ENCODE peak calls at places on chromosomes 4 and X, in eight cellular contexts. I is K562, L is upper lobe of left lung, E is tibial nerve, Z is HepG2, J is transverse colon, H is ovary, R is H1. Y is an unnamed sample. For H3K27me3, the result is how much of the 10 kb centered on the place peaks cover.

GRCh38 chr4:14091966-14092365 is 464.4 kb upstream of the BOD1L1 start:
- DNase-seq in I (no peak), L (no peak), E (no peak), Z (no peak), J (no peak), H (no peak), R (no peak), Y (no peak)

GRCh38 chr4:159487284-159487747 is 384.4 kb downstream of the RAPGEF2 start:
- DNase-seq in I (peak), L (no peak), E (peak), Z (peak), J (peak), H (no peak), R (peak), Y (no peak)

GRCh38 chr4:48746608-48747374 is 33.3 kb downstream of the FRYL start:
- DNase-seq in I (no peak), L (no peak), E (no peak), Z (no peak), J (no peak), H (no peak), R (no peak), Y (no peak)

GRCh38 chrX:96843566-96843965 is 40.1 kb upstream of the RPA4 start:
- DNase-seq in I (no peak), L (no peak), E (no peak), Z (no peak), J (no peak), H (no peak), R (no peak), Y (no peak)

GRCh38 chr4:162164881-162165528 is 1.2 kb upstream of the FSTL5 start:
- DNase-seq in I (no peak), L (no peak), E (no peak), Z (no peak), J (no peak), H (no peak), R (no peak), Y (no peak)

GRCh38 chr4:74418063-74418670 is 26.8 kb upstream of the AREG start:
- DNase-seq in I (no peak), L (no peak), E (no peak), Z (no peak), J (no peak), H (no peak), R (no peak), Y (no peak)

GRCh38 chr4:40238700-40239548 is 42.1 kb downstream of the RHOH start:
- DNase-seq in I (peak), L (no peak), E (no peak), Z (no peak), J (peak), H (no peak), R (no peak), Y (no peak)

GRCh38 chr4:38078590-38079381 is 118.6 kb downstream of the PTTG2 start:
- DNase-seq in I (no peak), L (no peak), E (no peak), Z (peak), J (peak), H (no peak), R (no peak), Y (no peak)

GRCh38 chrX:136736690-136737089 is 44.0 kb downstream of the ARHGEF6 start:
- DNase-seq in I (no peak), L (no peak), E (no peak), Z (no peak), J (no peak), H (no peak), R (no peak), Y (no peak)

GRCh38 chr4:189088783-189089182 is 851.9 kb upstream of the FRG1 start:
- DNase-seq in I (no peak), L (peak), E (no peak), Z (no peak), J (no peak), H (no peak), R (no peak), Y (no peak)

GRCh38 chr4:131509521-131509920 is 1639.6 kb upstream of the PCDH10 start:
- DNase-seq in I (no peak), L (no peak), E (no peak), Z (no peak), J (no peak), H (no peak), R (no peak), Y (no peak)

GRCh38 chr4:155434904-155435303 is 58.1 kb upstream of the MAP9 start:
- DNase-seq in I (no peak), L (no peak), E (no peak), Z (no peak), J (no peak), H (no peak), R (no peak), Y (no peak)

GRCh38 chrX:40098264-40099045 is 697 bp upstream of the BCOR start:
- DNase-seq in I (peak), L (peak), E (no peak), Z (no peak), J (peak), H (peak), R (peak), Y (no peak)

GRCh38 chr4:94548571-94548970 is 96.8 kb downstream of the PDLIM5 start:
- DNase-seq in I (peak), L (no peak), E (no peak), Z (peak), J (no peak), H (no peak), R (no peak), Y (no peak)

GRCh38 chrX:130805906-130806305 is 97.1 kb downstream of the ENOX2 start:
- DNase-seq in I (no peak), L (no peak), E (no peak), Z (no peak), J (no peak), H (no peak), R (no peak), Y (no peak)

GRCh38 chrX:151984328-151984727 is 9.9 kb upstream of the GABRE start:
- DNase-seq in I (peak), L (no peak), E (no peak), Z (peak), J (no peak), H (no peak), R (no peak), Y (no peak)

GRCh38 chrX:115940888-115941332 is 229.6 kb upstream of the AGTR2 start:
- DNase-seq in I (peak), L (no peak), E (no peak), Z (peak), J (peak), H (peak), R (peak), Y (peak)

GRCh38 chr4:84231539-84232055 is 267.5 kb downstream of the NKX6-1 start:
- DNase-seq in I (no peak), L (no peak), E (no peak), Z (no peak), J (no peak), H (no peak), R (no peak), Y (no peak)

GRCh38 chr4:87011340-87012034 is 76.7 kb downstream of the AFF1 start:
- DNase-seq in I (peak), L (no peak), E (no peak), Z (no peak), J (no peak), H (no peak), R (no peak), Y (no peak)

GRCh38 chr4:102061133-102061532 is 270.6 kb downstream of the BANK1 start:
- DNase-seq in I (no peak), L (no peak), E (no peak), Z (no peak), J (no peak), H (no peak), R (no peak), Y (no peak)

GRCh38 chrX:13420545-13421183 is 100.8 kb upstream of the ATXN3L start:
- DNase-seq in I (no peak), L (no peak), E (no peak), Z (no peak), J (no peak), H (no peak), R (no peak), Y (no peak)

GRCh38 chr4:77695769-77696168 is 90.1 kb downstream of the CXCL13 start:
- DNase-seq in I (peak), L (no peak), E (no peak), Z (peak), J (no peak), H (no peak), R (no peak), Y (no peak)

GRCh38 chrX:13695601-13696115 is 6.7 kb downstream of the RAB9A start:
- DNase-seq in I (no peak), L (no peak), E (no peak), Z (no peak), J (no peak), H (no peak), R (no peak), Y (no peak)

GRCh38 chrX:24184018-24184417 is 34.5 kb downstream of the ZFX start:
- DNase-seq in I (no peak), L (no peak), E (no peak), Z (no peak), J (no peak), H (no peak), R (no peak), Y (no peak)

GRCh38 chrX:134482371-134482770 is 22.4 kb downstream of the HPRT1 start:
- DNase-seq in I (no peak), L (no peak), E (no peak), Z (no peak), J (no peak), H (no peak), R (no peak), Y (no peak)

GRCh38 chrX:134476284-134476683 is 16.3 kb downstream of the HPRT1 start:
- DNase-seq in I (no peak), L (no peak), E (no peak), Z (no peak), J (no peak), H (no peak), R (no peak), Y (no peak)

GRCh38 chrX:134481339-134481738 is 21.4 kb downstream of the HPRT1 start:
- DNase-seq in I (no peak), L (no peak), E (no peak), Z (no peak), J (no peak), H (no peak), R (no peak), Y (no peak)

GRCh38 chrX:134478374-134478773 is 18.4 kb downstream of the HPRT1 start:
- DNase-seq in I (no peak), L (no peak), E (no peak), Z (no peak), J (no peak), H (no peak), R (no peak), Y (no peak)

GRCh38 chrX:134480061-134480460 is 20.1 kb downstream of the HPRT1 start:
- DNase-seq in I (no peak), L (no peak), E (no peak), Z (no peak), J (no peak), H (no peak), R (no peak), Y (no peak)
- H3K27me3 ChIP-seq in I (under half), L (under half), E (under half), Z (under half), J (under half), H (under half), R (under half), Y (under half)

DNA sequence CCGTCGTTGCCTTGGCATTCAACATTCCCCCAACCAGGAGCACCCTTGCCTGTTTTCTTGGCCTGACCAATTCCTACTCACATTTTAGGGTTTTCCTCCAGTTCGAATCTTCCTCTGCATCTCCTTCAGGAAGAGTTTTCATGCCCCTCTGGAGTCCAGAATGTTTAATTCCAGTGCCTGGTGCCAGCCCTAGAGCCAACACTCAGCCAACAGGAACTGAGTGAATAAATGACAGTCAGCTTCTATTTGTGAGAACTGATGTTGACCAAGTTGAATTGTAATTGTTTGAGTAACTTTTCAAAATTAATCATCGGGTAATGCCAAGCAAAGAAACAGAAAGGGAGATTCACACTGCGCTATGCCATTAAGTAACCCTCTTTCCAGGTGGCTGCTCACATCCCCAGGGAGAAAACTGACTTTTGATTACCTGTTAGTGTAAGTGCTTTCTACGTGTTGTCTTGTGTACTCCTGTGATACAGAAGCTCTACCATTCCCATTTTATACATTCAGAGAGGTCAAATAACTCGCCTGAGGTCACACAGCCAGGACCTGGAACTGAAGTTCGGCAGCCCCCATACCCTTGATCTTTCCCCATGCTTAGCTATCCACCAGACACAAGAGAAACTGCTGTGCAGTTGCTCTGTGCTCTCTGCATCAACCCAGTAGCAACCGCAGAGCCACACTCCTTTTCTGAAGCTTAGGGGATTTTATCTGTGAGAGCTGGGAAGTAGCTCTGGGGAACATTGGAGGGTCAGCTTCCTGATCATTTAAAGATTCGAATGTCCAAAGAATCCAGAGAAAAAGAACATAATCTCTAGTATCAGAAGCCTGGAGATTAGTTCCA is 19.0 kb upstream of the SLC2A9 start:
- DNase-seq in I (no peak), L (no peak), E (no peak), Z (no peak), J (no peak), H (no peak), R (no peak), Y (no peak)
- TF ChIP-seq POLR2A in I (no peak), L (no peak), E (no peak), Z (no peak), J (no peak), H (no peak), R (no peak), Y (no peak)

GRCh38 chrX:12011075-12011474 is 127.2 kb upstream of the FRMPD4 start:
- DNase-seq in I (no peak), L (no peak), E (no peak), Z (no peak), J (no peak), H (no peak), R (no peak), Y (no peak)
- TF ChIP-seq EP300 in I (no peak), L (no peak), E (no peak), Z (no peak), J (no peak), H (no peak), R (no peak), Y (no peak)

DNA sequence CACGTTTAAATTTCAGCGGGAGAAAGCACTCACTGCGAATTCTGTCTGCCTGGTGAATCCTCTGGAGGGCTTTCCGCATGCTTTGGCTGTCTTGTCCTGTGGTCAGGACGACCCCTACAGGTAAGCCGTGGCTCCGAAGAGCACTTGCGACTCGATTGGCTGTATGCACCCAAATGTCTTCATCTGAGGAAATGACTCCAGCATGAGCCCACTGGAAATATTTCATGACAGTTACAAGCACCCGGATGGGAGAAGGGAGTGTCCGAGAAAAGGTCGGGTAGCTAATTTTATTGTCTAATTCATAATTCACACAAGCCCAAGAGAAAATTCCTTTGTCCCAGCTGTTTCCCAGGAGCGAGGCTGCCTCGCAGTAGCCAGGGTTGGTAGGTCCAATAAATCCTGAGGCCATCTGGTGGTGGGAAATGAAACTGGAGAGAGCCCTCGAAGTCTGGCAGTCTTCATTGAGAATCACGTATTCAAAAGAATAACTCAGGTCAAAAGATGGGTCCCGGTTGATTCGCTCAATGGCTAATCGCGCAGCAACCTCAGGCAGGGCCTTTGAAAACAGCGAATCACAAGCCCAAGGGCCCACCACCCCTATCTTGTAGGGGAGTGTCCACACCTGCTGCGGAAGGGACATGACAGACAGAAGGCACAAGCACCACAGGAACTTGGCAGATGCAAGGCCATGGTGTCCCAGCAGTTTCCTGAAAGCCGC is 6.6 kb downstream of the GUCY2F start:
- DNase-seq in I (peak), L (no peak), E (peak), Z (peak), J (no peak), H (peak), R (peak), Y (no peak)
- H3K27me3 ChIP-seq in I (under half), L (under half), E (under half), Z (under half), J (under half), H (under half), R (under half), Y (under half)

GRCh38 chr4:1952719-1953118 is 56.1 kb downstream of the NELFA start:
- DNase-seq in I (no peak), L (no peak), E (no peak), Z (no peak), J (no peak), H (no peak), R (no peak), Y (no peak)
- TF ChIP-seq POLR2A in I (no peak), L (no peak), E (no peak), Z (no peak), J (no peak), H (no peak), R (no peak), Y (no peak)

Y was measured in sigmoid colon.